ENCODE peak calls at places on chromosome 15, in six cellular contexts. N, J, E, F, G and S are unnamed samples.
A peak's percentile ranks its signal among the peaks of the same experiment; 100 is the strongest.

GRCh38 chr15:44181410-44181809 is 13.7 kb downstream of the FRMD5 start:
- DNase-seq in N (no peak), J (no peak), E (no peak), F (no peak), G (no peak), S (no peak)

GRCh38 chr15:77276943-77277342 is 143.0 kb downstream of the PEAK1 start:
- DNase-seq in N (no peak), J (no peak), E (no peak), F (no peak), G (no peak), S (no peak)

GRCh38 chr15:69798481-69799315 is 299.0 kb downstream of the TLE3 start:
- DNase-seq in N (no peak), J (no peak), E (no peak), F (no peak), G (no peak), S (no peak)

GRCh38 chr15:48190932-48191573 is 412 bp upstream of the CTXN2 start:
- DNase-seq in N (no peak), J (no peak), E (peak; percentile 88), F (no peak), G (peak; percentile 53), S (peak; percentile 69)

GRCh38 chr15:63826513-63826912 is 7.2 kb downstream of the HERC1 start:
- DNase-seq in N (no peak), J (no peak), E (no peak), F (no peak), G (no peak), S (peak; percentile 73)

GRCh38 chr15:64163662-64164362 is 990 bp upstream of the PPIB start:
- DNase-seq in N (no peak), J (no peak), E (no peak), F (no peak), G (peak; percentile 20), S (peak; percentile 74)

GRCh38 chr15:62578548-62578947 is 413.5 kb upstream of the C2CD4B start:
- DNase-seq in N (no peak), J (no peak), E (no peak), F (no peak), G (no peak), S (no peak)

GRCh38 chr15:93027413-93027812 is 61.6 kb downstream of the RGMA start:
- DNase-seq in N (no peak), J (no peak), E (peak; percentile 83), F (no peak), G (no peak), S (no peak)

GRCh38 chr15:82105458-82106205 is 59.8 kb upstream of the MEX3B start:
- DNase-seq in N (no peak), J (no peak), E (peak; percentile 59), F (no peak), G (no peak), S (no peak)

GRCh38 chr15:85164841-85165466 is 183.3 kb downstream of the PDE8A start:
- DNase-seq in N (no peak), J (no peak), E (no peak), F (no peak), G (no peak), S (no peak)

GRCh38 chr15:39434751-39435238 is 146.1 kb upstream of the THBS1 start:
- DNase-seq in N (no peak), J (no peak), E (no peak), F (no peak), G (no peak), S (peak; percentile 5)

GRCh38 chr15:90037961-90038633 is 37.0 kb downstream of the ZNF710 start:
- DNase-seq in N (no peak), J (no peak), E (peak; percentile 36), F (peak; percentile 28), G (peak; percentile 9), S (no peak)

GRCh38 chr15:74375303-74375693 is 7.9 kb upstream of the CYP11A1 start:
- DNase-seq in N (peak; percentile 78), J (peak; percentile 42), E (peak; percentile 92), F (peak; percentile 72), G (peak; percentile 74), S (peak; percentile 97)

GRCh38 chr15:69919816-69920215 is 177.9 kb downstream of the TLE3 start:
- DNase-seq in N (no peak), J (no peak), E (no peak), F (no peak), G (no peak), S (peak; percentile 85)

GRCh38 chr15:37793851-37794250 is 140.6 kb upstream of the TMCO5A start:
- DNase-seq in N (no peak), J (no peak), E (no peak), F (no peak), G (no peak), S (no peak)

GRCh38 chr15:73700041-73700842 is 16.1 kb downstream of the CD276 start:
- DNase-seq in N (peak; percentile 55), J (peak; percentile 40), E (peak; percentile 93), F (peak; percentile 61), G (peak; percentile 65), S (peak; percentile 93)

GRCh38 chr15:73969151-73969759 is 22.8 kb downstream of the STOML1 start:
- DNase-seq in N (no peak), J (no peak), E (peak; percentile 20), F (no peak), G (no peak), S (no peak)

GRCh38 chr15:95987886-95988573 is 342.5 kb upstream of the NR2F2 start:
- DNase-seq in N (no peak), J (no peak), E (no peak), F (no peak), G (no peak), S (no peak)

GRCh38 chr15:32651229-32651837 is 9.8 kb downstream of the SCG5 start:
- DNase-seq in N (no peak), J (no peak), E (no peak), F (peak; percentile 9), G (peak; percentile 43), S (peak; percentile 87)

GRCh38 chr15:39013262-39013661 is 448.6 kb upstream of the RASGRP1 start:
- DNase-seq in N (no peak), J (no peak), E (no peak), F (no peak), G (no peak), S (no peak)

GRCh38 chr15:39691229-39691628 is 91.4 kb downstream of the FSIP1 start:
- DNase-seq in N (no peak), J (no peak), E (no peak), F (no peak), G (no peak), S (no peak)

GRCh38 chr15:52735231-52736089 is 54.7 kb downstream of the ONECUT1 start:
- DNase-seq in N (peak; percentile 44), J (no peak), E (no peak), F (peak; percentile 40), G (no peak), S (peak; percentile 94)

GRCh38 chr15:78438595-78439285 is 724 bp downstream of the IREB2 start:
- DNase-seq in N (no peak), J (no peak), E (no peak), F (peak; percentile 6), G (no peak), S (peak; percentile 67)

GRCh38 chr15:69998541-69999391 is 99.0 kb downstream of the TLE3 start:
- DNase-seq in N (no peak), J (no peak), E (peak; percentile 76), F (no peak), G (no peak), S (no peak)